ENCODE peak calls at places on chromosome X, in six cellular contexts. C is HepG2, F is K562, Z is H1, H is HCT116, I is GM12878. X is an unnamed sample.

GRCh38 chrX:154409222-154409871 is at the start of gene DNASE1L1:
- DNase-seq in C (peak; percentile 83), F (peak; percentile 81), Z (peak; percentile 87), H (no peak), I (no peak), X (peak; percentile 90)

GRCh38 chrX:139204576-139204902 is 326.0 kb upstream of the F9 start:
- DNase-seq in C (no peak), F (no peak), Z (no peak), H (no peak), I (no peak), X (no peak)

GRCh38 chrX:72716766-72717165 is 2.7 kb upstream of the PHKA1 start:
- DNase-seq in C (peak; percentile 1), F (no peak), Z (no peak), H (no peak), I (no peak), X (no peak)

GRCh38 chrX:23103546-23103945 is 103.8 kb downstream of the DDX53 start:
- DNase-seq in C (no peak), F (no peak), Z (no peak), H (no peak), I (no peak), X (no peak)

GRCh38 chrX:46649421-46650260 is 76.1 kb downstream of the CHST7 start:
- DNase-seq in C (no peak), F (no peak), Z (no peak), H (no peak), I (no peak), X (peak; percentile 26)

GRCh38 chrX:46678232-46678631 is 80.7 kb downstream of the SLC9A7 start:
- DNase-seq in C (no peak), F (no peak), Z (no peak), H (no peak), I (no peak), X (no peak)

GRCh38 chrX:55713635-55714034 is 3.9 kb upstream of the RRAGB start:
- DNase-seq in C (no peak), F (no peak), Z (no peak), H (no peak), I (no peak), X (no peak)

GRCh38 chrX:21975827-21976226 is 35.3 kb downstream of the SMS start:
- DNase-seq in C (no peak), F (no peak), Z (no peak), H (no peak), I (no peak), X (no peak)

GRCh38 chrX:113384628-113385027 is 544.0 kb upstream of the AMOT start:
- DNase-seq in C (no peak), F (no peak), Z (no peak), H (no peak), I (no peak), X (no peak)

GRCh38 chrX:3939967-3940610 is 226.6 kb upstream of the PRKX start:
- DNase-seq in C (no peak), F (peak; percentile 3), Z (no peak), H (peak; percentile 15), I (no peak), X (no peak)

GRCh38 chrX:54494970-54495813 is 842 bp downstream of the FGD1 start:
- DNase-seq in C (no peak), F (no peak), Z (peak; percentile 47), H (no peak), I (no peak), X (peak; percentile 15)

GRCh38 chrX:136880003-136880451 is 498 bp downstream of the RBMX start:
- DNase-seq in C (no peak), F (no peak), Z (peak; percentile 47), H (no peak), I (no peak), X (no peak)

GRCh38 chrX:11364835-11365234 is 71.6 kb downstream of the AMELX start:
- DNase-seq in C (no peak), F (no peak), Z (no peak), H (no peak), I (no peak), X (no peak)

GRCh38 chrX:38664285-38664684 is 102.9 kb downstream of the TSPAN7 start:
- DNase-seq in C (peak; percentile 13), F (peak; percentile 39), Z (no peak), H (peak; percentile 26), I (no peak), X (no peak)

GRCh38 chrX:114584434-114584943 is 603 bp downstream of the HTR2C start:
- DNase-seq in C (no peak), F (no peak), Z (peak; percentile 63), H (no peak), I (no peak), X (peak; percentile 66)

GRCh38 chrX:53435997-53436396 is 1.8 kb upstream of the HSD17B10 start:
- DNase-seq in C (peak; percentile 52), F (peak; percentile 69), Z (peak; percentile 53), H (peak; percentile 51), I (peak; percentile 9), X (peak; percentile 58)

GRCh38 chrX:19731307-19731706 is 156.1 kb downstream of the SH3KBP1 start:
- DNase-seq in C (no peak), F (no peak), Z (no peak), H (no peak), I (no peak), X (no peak)
- TF ChIP-seq ATF3 in C (no peak), F (no peak), Z (no peak), H (no peak), I (no peak), X (no peak)

GRCh38 chrX:28675173-28675572 is 87.9 kb downstream of the IL1RAPL1 start:
- DNase-seq in C (no peak), F (no peak), Z (no peak), H (no peak), I (no peak), X (no peak)
- TF ChIP-seq ATF3 in C (no peak), F (no peak), Z (no peak), H (no peak), I (no peak), X (no peak)

GRCh38 chrX:101291204-101291603 is at the start of gene TAF7L:
- DNase-seq in C (no peak), F (no peak), Z (no peak), H (no peak), I (no peak), X (no peak)

DNA sequence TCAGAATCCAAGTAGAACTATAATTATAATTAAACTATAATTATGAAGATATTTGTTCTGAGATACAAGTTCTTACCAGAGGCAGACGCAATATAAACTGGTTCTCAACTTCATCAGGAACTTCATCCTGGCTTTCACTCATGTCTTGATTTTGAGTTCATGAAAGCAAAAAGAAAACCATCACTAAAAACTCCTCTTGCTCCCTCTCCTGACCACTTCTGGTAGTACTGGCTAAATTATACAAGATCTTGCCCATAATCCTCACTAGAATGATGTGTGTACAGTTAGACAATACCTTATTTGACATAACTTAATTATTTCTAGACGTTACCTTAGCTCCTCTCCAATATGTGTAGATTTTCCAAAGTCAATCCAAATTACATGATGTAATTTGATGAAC is 3.7 kb downstream of the TAF7L start:
- DNase-seq in C (peak; percentile 11), F (peak; percentile 23), Z (no peak), H (peak; percentile 10), I (peak; percentile 3), X (no peak)
- TF ChIP-seq ATF3 in C (no peak), F (no peak), Z (no peak), H (no peak), I (no peak), X (no peak)

DNA sequence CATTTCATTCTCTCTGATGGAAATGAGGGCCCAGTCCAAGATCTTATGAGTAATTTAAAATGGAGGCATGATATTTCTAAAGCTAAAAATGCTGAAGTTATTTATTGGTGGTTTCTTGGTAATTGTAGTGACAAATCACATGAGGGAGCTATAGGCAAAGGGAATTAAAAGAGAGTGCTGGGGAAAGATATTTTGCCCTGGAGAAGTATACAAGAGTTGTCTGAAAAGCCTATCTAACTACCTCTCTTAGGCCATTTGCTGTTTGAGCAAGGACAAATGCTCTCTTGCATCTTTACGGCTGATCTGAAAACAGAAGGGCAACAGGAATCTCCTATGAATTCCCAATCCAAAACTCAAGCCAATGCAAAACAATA is 89.4 kb downstream of the FMR1NB start:
- DNase-seq in C (no peak), F (no peak), Z (no peak), H (no peak), I (no peak), X (no peak)
- TF ChIP-seq ATF3 in C (no peak), F (no peak), Z (no peak), H (no peak), I (no peak), X (no peak)

DNA sequence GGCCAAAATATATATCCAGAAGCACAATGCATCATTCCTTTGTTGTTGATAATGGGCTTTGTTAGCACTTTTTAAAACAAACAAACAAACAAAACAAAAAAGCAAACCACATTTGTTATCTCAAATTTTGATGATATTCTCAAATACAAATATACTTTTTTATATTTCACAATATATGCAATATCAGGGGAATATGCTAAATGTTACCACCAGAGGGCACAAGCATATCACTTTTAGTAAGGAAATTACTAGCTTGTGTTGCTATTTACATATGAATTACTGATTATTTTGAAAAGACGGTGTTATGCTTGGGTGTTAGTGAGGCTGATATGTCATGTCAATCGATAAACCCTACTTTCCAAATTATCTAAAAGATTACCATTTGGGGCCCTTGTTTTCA is 29.1 kb downstream of the RIPPLY1 start:
- DNase-seq in C (peak; percentile 4), F (peak; percentile 6), Z (no peak), H (no peak), I (no peak), X (no peak)
- TF ChIP-seq ATF3 in C (no peak), F (no peak), Z (no peak), H (no peak), I (no peak), X (no peak)

DNA sequence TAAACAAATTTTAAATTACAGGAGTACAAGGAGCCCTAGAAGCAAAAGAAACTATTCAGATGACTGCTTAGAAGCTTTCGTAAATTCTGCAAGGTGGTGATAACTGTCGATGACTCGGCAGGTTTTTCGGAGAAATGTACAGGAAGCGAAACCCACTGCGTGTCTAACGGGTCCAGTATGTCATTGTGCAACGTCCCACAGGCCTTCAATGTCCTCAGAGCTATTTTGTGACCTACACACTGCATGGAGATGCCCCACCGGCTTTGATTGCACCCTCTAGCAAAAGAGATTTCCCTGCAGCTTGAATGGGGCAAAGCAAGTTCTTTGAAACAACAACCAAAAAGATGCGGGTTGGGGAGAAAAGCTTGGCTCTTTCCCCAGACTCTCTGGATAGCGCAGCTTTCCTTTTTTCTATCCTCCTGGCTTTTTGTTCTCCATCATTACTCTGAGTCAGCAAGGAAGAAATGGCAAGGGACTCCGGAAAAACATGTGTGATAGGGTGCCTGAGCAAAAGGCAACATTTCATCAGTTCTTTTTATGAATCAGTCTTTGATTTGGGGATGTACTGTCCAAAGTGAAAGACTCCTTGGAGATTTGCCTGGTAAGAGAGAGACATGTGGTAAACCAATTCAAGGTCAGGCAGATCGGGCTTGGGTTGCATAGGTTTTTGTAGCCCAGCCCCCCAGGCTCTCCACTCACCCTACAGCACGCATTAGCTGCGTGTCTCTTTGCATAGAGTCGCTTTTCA is 112.0 kb upstream of the TBL1X start:
- DNase-seq in C (peak; percentile 4), F (peak; percentile 36), Z (no peak), H (no peak), I (peak; percentile 38), X (no peak)
- TF ChIP-seq ATF3 in C (no peak), F (no peak), Z (no peak), H (no peak), I (no peak), X (no peak)

GRCh38 chrX:34299451-34299967 is 167.4 kb upstream of the FAM47A start:
- DNase-seq in C (no peak), F (no peak), Z (no peak), H (no peak), I (no peak), X (no peak)

GRCh38 chrX:34300871-34301270 is 168.8 kb upstream of the FAM47A start:
- DNase-seq in C (peak; percentile 6), F (peak; percentile 22), Z (no peak), H (peak; percentile 0), I (no peak), X (peak; percentile 16)
- TF ChIP-seq ATF3 in C (no peak), F (no peak), Z (no peak), H (no peak), I (no peak), X (no peak)

GRCh38 chrX:119758682-119759332 is 419 bp downstream of the SOWAHD start:
- DNase-seq in C (no peak), F (peak; percentile 50), Z (peak; percentile 66), H (no peak), I (no peak), X (peak; percentile 54)
- TF ChIP-seq ATF3 in C (no peak), F (no peak), Z (no peak), H (no peak), I (no peak), X (no peak)